ENCODE peak calls at places on chromosomes 12 and 14, in seven cellular contexts. One of them, this sample, is unnamed.

GRCh38 chr14:98951031-98951430 is 321.0 kb downstream of the BCL11B start:
- DNase-seq in neural crest cell: no peak
- DNase-seq in AG20443: no peak
- DNase-seq in epithelial cell of esophagus: no peak
- DNase-seq in T47D: no peak
- DNase-seq in left lobe of liver: no peak
- DNase-seq in tibial artery: no peak
- DNase-seq in this sample: no peak

GRCh38 chr12:7176595-7176994 is 12.9 kb upstream of the PEX5 start:
- DNase-seq in tibial artery: no peak
- DNase-seq in epithelial cell of esophagus: peak
- DNase-seq in neural crest cell: no peak
- DNase-seq in left lobe of liver: no peak
- DNase-seq in AG20443: no peak
- DNase-seq in T47D: no peak
- DNase-seq in this sample: no peak

GRCh38 chr14:68891851-68892660 is 87.0 kb downstream of the ACTN1 start:
- DNase-seq in tibial artery: no peak
- DNase-seq in T47D: no peak
- DNase-seq in epithelial cell of esophagus: peak
- DNase-seq in left lobe of liver: no peak
- DNase-seq in neural crest cell: no peak
- DNase-seq in AG20443: peak
- DNase-seq in this sample: no peak

GRCh38 chr12:2460051-2460450 is 334.7 kb upstream of the FKBP4 start:
- DNase-seq in epithelial cell of esophagus: no peak
- DNase-seq in left lobe of liver: no peak
- DNase-seq in tibial artery: no peak
- DNase-seq in AG20443: no peak
- DNase-seq in T47D: no peak
- DNase-seq in neural crest cell: no peak
- DNase-seq in this sample: no peak

GRCh38 chr14:103516426-103517171 is 6.0 kb downstream of the CKB start:
- DNase-seq in T47D: peak
- DNase-seq in neural crest cell: no peak
- DNase-seq in left lobe of liver: no peak
- DNase-seq in tibial artery: no peak
- DNase-seq in AG20443: no peak
- DNase-seq in epithelial cell of esophagus: no peak
- DNase-seq in this sample: no peak

GRCh38 chr14:92499216-92499615 is 14.4 kb upstream of the RIN3 start:
- DNase-seq in tibial artery: no peak
- DNase-seq in left lobe of liver: no peak
- DNase-seq in epithelial cell of esophagus: no peak
- DNase-seq in T47D: no peak
- DNase-seq in neural crest cell: no peak
- DNase-seq in AG20443: no peak
- DNase-seq in this sample: no peak

GRCh38 chr14:64763801-64764511 is 59.7 kb downstream of the PLEKHG3 start:
- DNase-seq in tibial artery: no peak
- DNase-seq in T47D: no peak
- DNase-seq in epithelial cell of esophagus: peak
- DNase-seq in neural crest cell: no peak
- DNase-seq in AG20443: peak
- DNase-seq in left lobe of liver: no peak
- DNase-seq in this sample: peak

GRCh38 chr12:123396543-123396942 is 12.6 kb downstream of the KMT5A start:
- DNase-seq in AG20443: no peak
- DNase-seq in T47D: no peak
- DNase-seq in neural crest cell: no peak
- DNase-seq in left lobe of liver: no peak
- DNase-seq in epithelial cell of esophagus: no peak
- DNase-seq in tibial artery: no peak
- DNase-seq in this sample: no peak

GRCh38 chr14:105878125-105878524 is 351.7 kb downstream of the TMEM121 start:
- DNase-seq in left lobe of liver: peak
- DNase-seq in epithelial cell of esophagus: no peak
- DNase-seq in T47D: no peak
- DNase-seq in neural crest cell: no peak
- DNase-seq in tibial artery: peak
- DNase-seq in AG20443: no peak
- DNase-seq in this sample: no peak

GRCh38 chr14:86027990-86028389 is 498.0 kb downstream of the FLRT2 start:
- DNase-seq in neural crest cell: no peak
- DNase-seq in left lobe of liver: no peak
- DNase-seq in T47D: no peak
- DNase-seq in epithelial cell of esophagus: no peak
- DNase-seq in tibial artery: no peak
- DNase-seq in AG20443: no peak
- DNase-seq in this sample: no peak

GRCh38 chr14:76784881-76785280 is 23.6 kb downstream of the VASH1 start:
- DNase-seq in epithelial cell of esophagus: peak
- DNase-seq in left lobe of liver: no peak
- DNase-seq in neural crest cell: peak
- DNase-seq in T47D: peak
- DNase-seq in tibial artery: peak
- DNase-seq in AG20443: peak
- DNase-seq in this sample: peak

GRCh38 chr12:96501139-96501741 is 11.9 kb downstream of the CFAP54 start:
- DNase-seq in AG20443: peak
- DNase-seq in neural crest cell: no peak
- DNase-seq in T47D: peak
- DNase-seq in left lobe of liver: peak
- DNase-seq in epithelial cell of esophagus: peak
- DNase-seq in tibial artery: peak
- DNase-seq in this sample: no peak

GRCh38 chr12:76375470-76375869 is 27.3 kb upstream of the BBS10 start:
- DNase-seq in neural crest cell: no peak
- DNase-seq in epithelial cell of esophagus: no peak
- DNase-seq in tibial artery: no peak
- DNase-seq in AG20443: no peak
- DNase-seq in T47D: peak
- DNase-seq in left lobe of liver: no peak
- DNase-seq in this sample: no peak

GRCh38 chr12:70823182-70823976 is 97.2 kb downstream of the PTPRR start:
- DNase-seq in neural crest cell: no peak
- DNase-seq in AG20443: no peak
- DNase-seq in tibial artery: no peak
- DNase-seq in epithelial cell of esophagus: peak
- DNase-seq in T47D: peak
- DNase-seq in left lobe of liver: no peak
- DNase-seq in this sample: no peak

GRCh38 chr12:59066445-59066844 is 146.1 kb upstream of the LRIG3 start:
- DNase-seq in AG20443: no peak
- DNase-seq in left lobe of liver: no peak
- DNase-seq in tibial artery: no peak
- DNase-seq in neural crest cell: no peak
- DNase-seq in T47D: no peak
- DNase-seq in epithelial cell of esophagus: peak
- DNase-seq in this sample: no peak

This sample was measured in NCI-H2171.